ENCODE peak calls at places on chromosomes 6 and 20, in four cellular contexts. Y is Calu3; D is activated naive CD8-positive, alpha-beta T cell treated with anti-CD3 and anti-CD28 coated beads, Interleukin-2, amount 50 U/mL, for 16 hours; X is osteocyte. R is an unnamed sample.

GRCh38 chr20:53738039-53738944 is 144.7 kb upstream of the ZNF217 start:
- DNase-seq in X (no peak), D (no peak), Y (peak; percentile 88), R (no peak)

GRCh38 chr20:25286917-25287316 is 39.0 kb downstream of the PYGB start:
- DNase-seq in X (no peak), Y (no peak), D (no peak), R (no peak)

GRCh38 chr6:11263185-11263817 is 30.8 kb upstream of the NEDD9 start:
- DNase-seq in X (no peak), Y (peak; percentile 51), D (no peak), R (no peak)

GRCh38 chr6:37971263-37971662 is 151.7 kb downstream of the ZFAND3 start:
- DNase-seq in Y (no peak), D (no peak), X (no peak), R (no peak)

GRCh38 chr6:93794161-93794560 is 374.8 kb upstream of the EPHA7 start:
- DNase-seq in D (no peak), X (no peak), Y (no peak), R (no peak)

GRCh38 chr6:25027221-25027916 is 91.6 kb upstream of the RIPOR2 start:
- DNase-seq in D (peak; percentile 32), Y (no peak), X (no peak), R (peak; percentile 77)

GRCh38 chr6:4388675-4389074 is 253.3 kb upstream of the ECI2 start:
- DNase-seq in D (no peak), X (no peak), Y (no peak), R (no peak)

GRCh38 chr6:161242113-161242512 is 31.7 kb downstream of the AGPAT4 start:
- DNase-seq in D (no peak), Y (no peak), X (no peak), R (no peak)

GRCh38 chr6:141321486-141322347 is 811.0 kb upstream of the GJE1 start:
- DNase-seq in Y (no peak), D (no peak), X (no peak), R (no peak)

GRCh38 chr20:2396241-2396814 is 15.6 kb downstream of the TGM6 start:
- DNase-seq in D (no peak), X (no peak), Y (no peak), R (no peak)